ENCODE peak calls at places on chromosomes 3 and 15, in six cellular contexts. N is A549, R is IMR-90, U is HEK293T, S is HepG2, G is GM12878. W is an unnamed sample.

GRCh38 chr15:73799466-73799865 is 46.3 kb upstream of the INSYN1 start:
- DNase-seq in N (no peak), R (peak), U (no peak), S (no peak), G (no peak), W (no peak)

GRCh38 chr3:136465296-136465695 is 215.2 kb downstream of the PCCB start:
- DNase-seq in N (no peak), R (peak), U (no peak), S (no peak), G (no peak), W (no peak)

GRCh38 chr3:40312661-40313226 is 3.2 kb downstream of the EIF1B start:
- DNase-seq in N (no peak), R (peak), U (no peak), S (no peak), G (no peak), W (peak)

GRCh38 chr3:61814674-61815073 is 253.3 kb downstream of the PTPRG start:
- DNase-seq in N (no peak), R (no peak), U (no peak), S (no peak), G (no peak), W (no peak)

GRCh38 chr15:46853600-46853999 is 863.7 kb upstream of the SEMA6D start:
- DNase-seq in N (no peak), R (no peak), U (no peak), S (no peak), G (no peak), W (no peak)

GRCh38 chr3:8658326-8659212 is 14.0 kb upstream of the SSUH2 start:
- DNase-seq in N (peak), R (peak), U (no peak), S (peak), G (peak), W (peak)

GRCh38 chr15:100468265-100468664 is 60.5 kb downstream of the CERS3 start:
- DNase-seq in N (no peak), R (no peak), U (no peak), S (no peak), G (no peak), W (no peak)

GRCh38 chr3:105997800-105998526 is 129.2 kb upstream of the CBLB start:
- DNase-seq in N (no peak), R (peak), U (no peak), S (no peak), G (no peak), W (no peak)

GRCh38 chr3:177300039-177300833 is 103.0 kb upstream of the TBL1XR1 start:
- DNase-seq in N (no peak), R (peak), U (no peak), S (peak), G (peak), W (peak)

GRCh38 chr3:104554409-104554808 is 812.3 kb upstream of the ALCAM start:
- DNase-seq in N (no peak), R (no peak), U (no peak), S (no peak), G (no peak), W (no peak)

GRCh38 chr3:42846682-42847522 is 28.8 kb downstream of the CYP8B1 start:
- DNase-seq in N (no peak), R (no peak), U (no peak), S (peak), G (no peak), W (no peak)

GRCh38 chr3:42850263-42850662 is 25.4 kb downstream of the CYP8B1 start:
- DNase-seq in N (no peak), R (no peak), U (no peak), S (no peak), G (no peak), W (no peak)

GRCh38 chr3:42844815-42845214 is 30.9 kb downstream of the CYP8B1 start:
- DNase-seq in N (no peak), R (no peak), U (no peak), S (no peak), G (no peak), W (no peak)

GRCh38 chr3:42849017-42849416 is 26.7 kb downstream of the CYP8B1 start:
- DNase-seq in N (no peak), R (no peak), U (no peak), S (no peak), G (no peak), W (no peak)

DNA sequence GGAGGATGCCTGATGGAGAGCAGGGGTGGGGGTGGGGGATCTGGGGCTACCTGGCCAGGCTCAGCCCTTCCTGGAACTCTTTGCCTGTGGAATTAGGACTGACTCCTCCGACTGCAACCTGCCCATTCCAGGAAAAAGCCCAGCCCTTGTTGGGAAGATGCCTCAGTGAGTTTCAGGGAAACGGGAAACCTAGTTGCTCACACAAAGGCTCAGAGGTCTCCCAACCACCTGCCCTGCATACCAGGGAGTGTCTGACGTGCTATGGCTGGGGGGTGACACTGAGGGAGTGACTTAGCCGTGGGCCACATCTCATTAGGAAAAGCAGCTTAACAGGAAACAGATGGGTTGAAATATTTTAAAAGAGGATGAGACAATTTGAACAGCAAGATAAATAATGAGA is 27.9 kb downstream of the CYP8B1 start:
- DNase-seq in N (no peak), R (no peak), U (no peak), S (no peak), G (no peak), W (no peak)
- TF ChIP-seq BHLHE40 in N (no peak), R (no peak), U (no peak), S (no peak), G (no peak), W (no peak)

DNA sequence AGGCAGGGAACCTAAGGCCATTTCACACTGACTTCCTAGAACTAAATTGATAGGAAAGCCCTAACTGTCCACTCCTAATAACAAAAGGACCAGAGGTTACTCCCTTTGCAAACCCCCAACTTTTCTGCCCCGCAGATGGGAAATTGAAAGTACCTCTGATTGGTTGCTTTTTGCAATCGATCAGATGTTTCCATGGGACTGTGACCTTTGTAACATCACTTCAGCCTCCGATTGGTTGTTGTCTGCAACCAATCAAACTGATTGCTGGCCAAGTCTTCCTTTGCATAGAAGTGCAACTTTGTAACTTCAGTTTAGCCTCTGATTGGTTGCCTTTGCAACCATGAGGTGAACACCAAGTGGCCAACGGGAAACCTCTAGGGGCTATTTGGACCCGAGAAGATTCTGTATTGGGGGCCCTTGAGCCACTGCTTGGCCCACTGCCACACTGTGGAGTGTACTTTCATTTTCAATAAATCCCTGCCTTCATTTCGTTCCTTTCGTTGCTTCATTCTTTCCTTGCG is 11.3 kb upstream of the KNL1 start:
- DNase-seq in N (peak), R (no peak), U (no peak), S (peak), G (no peak), W (peak)
- TF ChIP-seq BHLHE40 in N (no peak), R (no peak), U (no peak), S (no peak), G (no peak), W (no peak)

DNA sequence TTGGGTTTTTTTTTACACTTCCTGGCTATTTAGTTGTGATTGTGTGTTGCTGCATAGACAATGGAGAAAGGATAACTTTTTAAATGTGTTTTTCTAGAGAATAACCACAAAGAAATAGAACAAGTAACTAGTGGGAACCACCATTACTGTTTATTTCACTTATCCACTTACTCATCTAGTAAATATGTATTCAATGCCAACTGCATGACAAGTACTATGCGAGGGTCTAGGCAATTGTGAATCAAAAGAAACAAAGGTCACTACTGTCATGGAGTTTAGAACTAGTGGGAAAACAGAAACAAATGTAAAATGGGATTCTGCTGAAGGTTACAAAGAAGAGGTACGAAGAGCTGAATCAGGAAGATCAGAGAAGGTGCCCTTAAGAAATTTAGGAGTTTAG is 600.9 kb upstream of the ROBO2 start:
- DNase-seq in N (no peak), R (peak), U (no peak), S (no peak), G (no peak), W (no peak)
- TF ChIP-seq BHLHE40 in N (no peak), R (no peak), U (no peak), S (no peak), G (no peak), W (no peak)

GRCh38 chr15:22979699-22980188 is 424 bp downstream of the CYFIP1 start:
- DNase-seq in N (peak), R (peak), U (peak), S (no peak), G (no peak), W (no peak)
- TF ChIP-seq BHLHE40 in N (no peak), R (no peak), U (no peak), S (no peak), G (no peak), W (no peak)

DNA sequence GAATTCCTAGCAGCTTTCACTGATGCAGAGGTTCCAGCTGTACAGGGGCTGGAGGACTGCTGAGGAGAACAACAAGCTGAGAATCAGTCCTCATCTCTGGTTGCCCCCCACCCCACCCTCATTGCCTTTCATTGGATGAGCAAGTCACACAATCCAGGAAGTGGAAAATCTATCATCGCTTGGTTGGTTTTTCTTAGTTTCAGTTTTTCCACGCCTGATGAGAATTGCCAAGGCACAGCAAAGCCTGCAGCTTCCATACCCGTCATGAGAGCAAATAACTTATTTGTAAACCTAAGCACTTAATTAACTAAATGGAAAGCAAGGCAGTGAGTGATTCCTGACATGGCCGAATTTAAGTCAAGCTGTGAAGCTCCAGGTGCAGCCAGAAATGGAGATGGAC is 21.4 kb upstream of the LIPC start:
- DNase-seq in N (no peak), R (peak), U (no peak), S (no peak), G (peak), W (no peak)
- TF ChIP-seq BHLHE40 in N (no peak), R (no peak), U (no peak), S (no peak), G (no peak), W (no peak)

GRCh38 chr3:129502641-129503386 is 25.6 kb upstream of the RHO start:
- DNase-seq in N (no peak), R (no peak), U (no peak), S (no peak), G (no peak), W (no peak)

GRCh38 chr3:129503387-129504010 is 24.9 kb upstream of the RHO start:
- DNase-seq in N (no peak), R (peak), U (no peak), S (no peak), G (no peak), W (no peak)

GRCh38 chr3:129504471-129505100 is 23.9 kb upstream of the RHO start:
- DNase-seq in N (no peak), R (no peak), U (no peak), S (no peak), G (no peak), W (no peak)

GRCh38 chr3:129500334-129500658 is 28.1 kb upstream of the RHO start:
- DNase-seq in N (no peak), R (no peak), U (no peak), S (no peak), G (no peak), W (no peak)

DNA sequence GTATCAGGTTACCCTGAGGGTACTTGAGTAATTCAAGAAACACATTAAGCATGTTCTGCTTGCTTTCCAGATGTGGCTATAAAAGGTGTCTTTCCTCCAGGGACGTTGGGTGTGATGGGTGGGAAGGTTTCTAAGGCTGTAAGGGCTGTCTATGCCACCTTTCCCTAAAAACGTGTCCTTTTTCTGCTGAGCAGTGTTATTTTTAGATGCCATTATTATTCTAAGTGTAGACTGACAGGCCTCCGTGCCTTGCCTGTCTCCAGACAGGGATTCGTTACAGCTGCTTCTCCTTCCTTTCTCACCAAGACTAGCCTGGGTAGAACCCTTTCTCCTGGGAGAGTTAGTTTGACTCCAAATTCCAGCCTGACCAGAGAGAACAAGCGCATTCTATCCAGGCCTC is 26.8 kb upstream of the RHO start:
- DNase-seq in N (no peak), R (no peak), U (no peak), S (no peak), G (no peak), W (no peak)
- TF ChIP-seq BHLHE40 in N (no peak), R (no peak), U (no peak), S (no peak), G (no peak), W (no peak)

GRCh38 chr15:51907136-51907862 is 64.3 kb downstream of the LEO1 start:
- DNase-seq in N (peak), R (peak), U (no peak), S (peak), G (no peak), W (peak)
- TF ChIP-seq BHLHE40 in N (no peak), R (no peak), U (no peak), S (no peak), G (no peak), W (no peak)

GRCh38 chr3:71530903-71531535 is 52.5 kb downstream of the FOXP1 start:
- DNase-seq in N (no peak), R (no peak), U (peak), S (no peak), G (no peak), W (no peak)

GRCh38 chr3:71528816-71529215 is 54.7 kb downstream of the FOXP1 start:
- DNase-seq in N (no peak), R (no peak), U (no peak), S (no peak), G (no peak), W (no peak)

GRCh38 chr3:71533588-71533987 is 49.9 kb downstream of the FOXP1 start:
- DNase-seq in N (no peak), R (no peak), U (no peak), S (no peak), G (no peak), W (no peak)

GRCh38 chr3:71536376-71536965 is 47.1 kb downstream of the FOXP1 start:
- DNase-seq in N (no peak), R (peak), U (no peak), S (no peak), G (no peak), W (no peak)

DNA sequence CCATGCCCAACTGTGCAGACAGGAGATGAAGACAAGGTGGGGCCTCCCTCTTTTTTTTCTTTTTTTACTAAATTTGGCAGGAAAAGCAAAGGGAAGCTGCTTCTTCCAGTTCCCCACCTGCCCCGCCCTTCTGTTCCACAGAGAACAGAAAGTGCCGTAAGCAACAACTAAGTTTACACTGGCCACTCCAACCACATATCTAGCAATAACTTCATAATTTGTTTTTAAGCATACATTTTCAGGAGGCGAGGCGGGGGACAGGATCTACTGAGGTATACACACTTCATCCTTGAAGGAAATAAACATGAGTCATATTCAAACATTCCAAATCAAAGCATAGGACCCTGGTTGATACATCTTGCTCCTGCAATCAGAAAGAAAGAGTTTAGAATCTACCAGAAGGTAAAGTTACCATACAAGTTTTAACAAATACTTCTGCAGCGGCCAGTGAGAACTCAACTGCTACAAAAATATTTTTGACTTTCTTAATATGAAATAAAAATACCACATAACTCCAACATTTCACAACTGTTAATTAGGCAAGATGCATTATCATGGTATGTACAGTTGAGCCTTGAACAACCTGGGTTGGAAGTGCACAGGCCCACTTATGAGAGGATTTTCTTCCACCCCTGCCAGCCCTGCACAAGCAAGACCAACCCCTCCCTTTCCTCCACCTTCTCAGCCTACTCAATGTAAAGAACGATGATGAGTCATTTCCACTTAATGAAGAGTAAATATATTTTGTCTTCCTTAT is 50.7 kb downstream of the FOXP1 start:
- DNase-seq in N (no peak), R (peak), U (no peak), S (no peak), G (no peak), W (no peak)
- TF ChIP-seq BHLHE40 in N (no peak), R (no peak), U (no peak), S (no peak), G (no peak), W (no peak)

GRCh38 chr3:10444511-10444910 is 60.9 kb downstream of the ATP2B2 start:
- DNase-seq in N (no peak), R (no peak), U (no peak), S (no peak), G (no peak), W (no peak)
- TF ChIP-seq BHLHE40 in N (no peak), R (no peak), U (no peak), S (no peak), G (no peak), W (no peak)

W was measured in K562.